ENCODE peak calls at places on chromosomes 7 and 10, in five cellular contexts. Z, G, K, W and Y are unnamed samples.

GRCh38 chr7:26074919-26075318 is 77.1 kb upstream of the NFE2L3 start:
- DNase-seq in Z (no peak), G (no peak), K (no peak), W (no peak), Y (no peak)

GRCh38 chr10:95389982-95390381 is 99.2 kb upstream of the PDLIM1 start:
- DNase-seq in Z (no peak), G (no peak), K (no peak), W (no peak), Y (no peak)

GRCh38 chr10:48940372-48940771 is 732 bp upstream of the LRRC18 start:
- DNase-seq in Z (no peak), G (no peak), K (no peak), W (no peak), Y (no peak)

GRCh38 chr10:122461367-122461728 is at the start of gene HTRA1:
- DNase-seq in Z (no peak), G (peak), K (peak), W (no peak), Y (no peak)

GRCh38 chr10:86773486-86773885 is 17.1 kb downstream of the BMPR1A start:
- DNase-seq in Z (no peak), G (no peak), K (no peak), W (no peak), Y (no peak)

GRCh38 chr7:22176791-22177412 is 180.1 kb downstream of the RAPGEF5 start:
- DNase-seq in Z (no peak), G (no peak), K (no peak), W (no peak), Y (no peak)

GRCh38 chr7:8189615-8190014 is 72.4 kb downstream of the ICA1 start:
- DNase-seq in Z (no peak), G (peak), K (no peak), W (no peak), Y (no peak)

GRCh38 chr10:36725581-36726520 is 399.5 kb upstream of the ANKRD30A start:
- DNase-seq in Z (peak), G (peak), K (peak), W (peak), Y (peak)

GRCh38 chr7:357531-358209 is 67.7 kb downstream of the FOXL3 start:
- DNase-seq in Z (no peak), G (no peak), K (no peak), W (no peak), Y (no peak)

GRCh38 chr7:103373866-103374643 is 26.6 kb downstream of the PSMC2 start:
- DNase-seq in Z (no peak), G (peak), K (no peak), W (no peak), Y (no peak)

GRCh38 chr10:49001402-49001801 is 61.8 kb upstream of the LRRC18 start:
- DNase-seq in Z (no peak), G (peak), K (no peak), W (peak), Y (no peak)

GRCh38 chr7:156019308-156019707 is 207.0 kb upstream of the SHH start:
- DNase-seq in Z (no peak), G (no peak), K (no peak), W (no peak), Y (no peak)

GRCh38 chr10:11441151-11441535 is 170.3 kb downstream of the USP6NL start:
- DNase-seq in Z (no peak), G (no peak), K (no peak), W (no peak), Y (no peak)

GRCh38 chr7:47739301-47739870 is 157.5 kb upstream of the TNS3 start:
- DNase-seq in Z (no peak), G (peak), K (no peak), W (no peak), Y (no peak)

GRCh38 chr7:56007167-56007652 is 42.8 kb downstream of the NIPSNAP2 start:
- DNase-seq in Z (no peak), G (no peak), K (no peak), W (peak), Y (no peak)

GRCh38 chr10:118918689-118919088 is 110.8 kb upstream of the NANOS1 start:
- DNase-seq in Z (no peak), G (no peak), K (no peak), W (no peak), Y (no peak)

GRCh38 chr10:71695502-71696476 is 23.8 kb downstream of the C10orf105 start:
- DNase-seq in Z (no peak), G (no peak), K (no peak), W (no peak), Y (no peak)

GRCh38 chr7:64463636-64464375 is 99.1 kb downstream of the ZNF680 start:
- DNase-seq in Z (peak), G (no peak), K (peak), W (peak), Y (no peak)

GRCh38 chr7:31017036-31017747 is 34.9 kb upstream of the ADCYAP1R1 start:
- DNase-seq in Z (no peak), G (no peak), K (no peak), W (no peak), Y (no peak)

GRCh38 chr7:116271980-116272886 is 61.9 kb downstream of the TES start:
- DNase-seq in Z (peak), G (no peak), K (peak), W (no peak), Y (no peak)

GRCh38 chr10:5453749-5454489 is 41.6 kb downstream of the NET1 start:
- DNase-seq in Z (no peak), G (no peak), K (no peak), W (no peak), Y (no peak)

GRCh38 chr10:97188234-97188847 is 2.6 kb upstream of the SLIT1 start:
- DNase-seq in Z (no peak), G (no peak), K (no peak), W (no peak), Y (no peak)

GRCh38 chr7:73742753-73743641 is 4.4 kb upstream of the ABHD11 start:
- DNase-seq in Z (no peak), G (peak), K (no peak), W (no peak), Y (no peak)

GRCh38 chr10:132199854-132200311 is 13.1 kb downstream of the DPYSL4 start:
- DNase-seq in Z (no peak), G (no peak), K (no peak), W (no peak), Y (no peak)

GRCh38 chr10:89207181-89207800 is at the start of gene CH25H:
- DNase-seq in Z (peak), G (peak), K (peak), W (peak), Y (no peak)

GRCh38 chr10:68594405-68594804 is 34.3 kb downstream of the TET1 start:
- DNase-seq in Z (no peak), G (no peak), K (peak), W (peak), Y (no peak)

GRCh38 chr7:83547526-83547925 is 101.4 kb downstream of the SEMA3E start:
- DNase-seq in Z (peak), G (no peak), K (peak), W (no peak), Y (no peak)

GRCh38 chr7:27143950-27144798 is 693 bp upstream of the HOXA5 start:
- DNase-seq in Z (no peak), G (no peak), K (no peak), W (no peak), Y (no peak)

GRCh38 chr10:47384148-47384921 is at the start of gene ZNF488:
- DNase-seq in Z (peak), G (peak), K (peak), W (peak), Y (no peak)
- TF ChIP-seq EZH2 in Z (no peak), G (peak), K (no peak), W (no peak), Y (no peak)

DNA sequence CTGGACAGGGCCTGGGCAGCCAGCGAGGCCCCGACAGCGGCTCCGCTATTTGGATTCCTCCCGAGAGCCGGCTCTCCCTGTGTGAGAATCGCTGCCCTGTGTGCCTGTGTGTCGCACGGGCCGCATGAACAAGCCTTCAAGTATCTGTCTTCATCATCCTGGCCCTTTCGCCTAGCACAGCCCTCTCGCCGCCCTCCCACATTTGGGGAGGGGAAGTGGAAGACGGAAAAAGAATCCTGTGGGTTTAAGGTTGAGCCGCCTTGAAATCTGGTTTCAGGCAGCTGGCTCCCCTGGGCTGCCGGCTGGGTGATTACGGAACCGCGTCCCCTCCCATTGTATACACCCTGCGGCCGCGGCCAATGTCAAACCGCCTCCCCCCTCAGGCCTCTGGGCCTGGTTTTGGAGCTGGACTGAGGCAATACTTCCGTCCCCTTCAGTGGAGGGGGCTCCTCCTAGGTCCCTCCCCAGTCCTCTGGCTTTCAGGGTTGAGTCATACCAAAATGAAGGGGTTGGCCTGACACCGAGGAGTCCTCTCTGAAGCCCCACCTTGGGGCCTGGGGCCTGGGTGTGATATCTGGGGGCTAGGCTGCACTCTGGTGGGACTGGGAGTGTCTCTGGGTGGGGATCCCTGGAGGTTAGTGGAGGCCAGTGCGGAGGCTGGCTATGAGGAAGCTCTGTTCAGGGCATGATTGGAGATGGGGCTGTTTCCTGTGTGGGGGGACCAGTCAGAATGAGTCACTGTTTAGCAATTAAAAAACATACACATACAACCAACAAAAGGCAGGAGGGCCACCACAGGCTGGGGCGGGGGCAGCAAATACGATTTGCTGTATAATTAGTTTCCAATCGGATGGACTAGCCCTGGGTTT is 1.7 kb downstream of the TRIM8 start:
- DNase-seq in Z (peak), G (peak), K (peak), W (peak), Y (no peak)
- H3K27ac ChIP-seq in Z (peak), G (no peak), K (peak), W (peak), Y (peak)

GRCh38 chr7:50793115-50793946 is 10.6 kb upstream of the GRB10 start:
- DNase-seq in Z (no peak), G (peak), K (peak), W (peak), Y (no peak)
- TF ChIP-seq EZH2 in Z (no peak), G (no peak), K (no peak), W (no peak), Y (no peak)

DNA sequence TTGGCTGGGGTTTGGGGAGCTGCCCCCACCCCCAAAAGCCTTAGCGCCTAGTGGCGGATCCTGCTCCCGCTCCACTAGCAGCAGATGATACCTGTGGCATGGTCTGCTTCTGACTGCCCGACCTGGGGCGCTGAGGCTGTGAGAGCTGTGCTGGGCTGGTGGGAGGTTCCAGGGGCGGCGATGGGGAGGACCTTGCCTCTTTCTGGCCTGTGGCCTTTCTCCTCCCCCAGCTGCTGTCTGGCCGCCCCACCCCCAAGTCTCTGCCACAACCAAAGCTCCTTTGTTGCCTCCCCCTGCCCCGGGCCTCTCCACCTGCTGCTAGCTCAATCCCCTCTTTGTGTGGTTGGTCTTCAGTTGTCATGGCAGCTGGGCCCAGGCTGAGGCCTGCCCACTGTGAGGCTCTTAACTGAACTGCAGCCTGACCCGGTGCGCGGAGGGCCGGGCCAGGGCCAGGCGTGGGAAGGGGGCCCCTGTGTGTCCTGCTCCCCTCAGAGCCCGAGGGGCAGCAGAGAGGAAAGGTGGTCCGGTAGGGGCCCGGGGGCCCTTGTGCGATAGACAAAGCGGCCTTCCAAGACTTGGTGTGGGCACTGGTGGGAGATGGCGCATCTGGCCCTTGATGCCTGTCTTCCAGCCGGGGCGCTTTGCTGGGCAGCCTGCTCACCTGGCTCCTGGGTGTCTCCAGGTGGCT is 4.7 kb downstream of the ZNF775 start:
- DNase-seq in Z (no peak), G (peak), K (no peak), W (peak), Y (no peak)
- H3K27ac ChIP-seq in Z (peak), G (peak), K (no peak), W (no peak), Y (no peak)

GRCh38 chr7:19144661-19145428 is at the start of gene FERD3L:
- DNase-seq in Z (no peak), G (peak), K (peak), W (no peak), Y (no peak)

GRCh38 chr7:19139706-19140327 is 5.4 kb downstream of the FERD3L start:
- DNase-seq in Z (no peak), G (no peak), K (peak), W (no peak), Y (no peak)

GRCh38 chr7:19145429-19146201 is 394 bp upstream of the FERD3L start:
- DNase-seq in Z (no peak), G (peak), K (no peak), W (no peak), Y (no peak)

GRCh38 chr7:19146699-19147098 is 1.5 kb upstream of the FERD3L start:
- DNase-seq in Z (peak), G (peak), K (peak), W (peak), Y (no peak)

GRCh38 chr7:19143930-19144574 is 1.2 kb downstream of the FERD3L start:
- DNase-seq in Z (no peak), G (peak), K (peak), W (no peak), Y (no peak)
- TF ChIP-seq EZH2 in Z (no peak), G (peak), K (no peak), W (no peak), Y (no peak)

GRCh38 chr10:21057989-21058388 is 160.9 kb upstream of the NEBL start:
- DNase-seq in Z (no peak), G (peak), K (no peak), W (no peak), Y (no peak)
- H3K27ac ChIP-seq in Z (no peak), G (no peak), K (no peak), W (no peak), Y (no peak)

GRCh38 chr7:23212395-23212794 is 30.5 kb downstream of the NUP42 start:
- DNase-seq in Z (no peak), G (no peak), K (no peak), W (no peak), Y (no peak)
- TF ChIP-seq EZH2 in Z (no peak), G (no peak), K (no peak), W (no peak), Y (no peak)

DNA sequence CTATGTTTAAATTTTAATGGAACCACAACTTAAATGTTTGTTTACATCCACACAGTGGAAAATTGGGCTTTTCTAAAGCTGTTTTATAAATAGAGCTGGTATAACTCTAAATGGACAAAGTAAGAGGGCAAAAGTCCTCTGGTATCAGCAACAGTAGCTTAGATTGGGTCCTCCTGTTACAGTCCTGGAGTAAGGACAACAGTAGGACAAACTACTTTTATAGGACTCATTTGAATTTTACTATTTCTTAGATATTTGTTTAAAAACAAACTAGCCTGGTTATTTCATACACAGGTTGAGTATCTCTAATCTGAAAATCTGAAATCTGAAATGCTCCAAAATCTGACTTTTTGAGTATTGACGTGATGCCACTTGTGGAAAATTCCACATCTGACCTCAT is 8.4 kb downstream of the VCL start:
- DNase-seq in Z (no peak), G (no peak), K (no peak), W (no peak), Y (no peak)
- H3K27ac ChIP-seq in Z (peak), G (no peak), K (no peak), W (no peak), Y (no peak)

GRCh38 chr10:1778570-1778969 is 41.2 kb upstream of the ADARB2 start:
- DNase-seq in Z (no peak), G (no peak), K (no peak), W (no peak), Y (no peak)

GRCh38 chr10:1785835-1786234 is 48.5 kb upstream of the ADARB2 start:
- DNase-seq in Z (no peak), G (no peak), K (no peak), W (no peak), Y (no peak)

GRCh38 chr10:1788401-1788800 is 51.1 kb upstream of the ADARB2 start:
- DNase-seq in Z (no peak), G (peak), K (no peak), W (no peak), Y (no peak)

GRCh38 chr10:1779796-1780195 is 42.5 kb upstream of the ADARB2 start:
- DNase-seq in Z (no peak), G (no peak), K (no peak), W (no peak), Y (no peak)

DNA sequence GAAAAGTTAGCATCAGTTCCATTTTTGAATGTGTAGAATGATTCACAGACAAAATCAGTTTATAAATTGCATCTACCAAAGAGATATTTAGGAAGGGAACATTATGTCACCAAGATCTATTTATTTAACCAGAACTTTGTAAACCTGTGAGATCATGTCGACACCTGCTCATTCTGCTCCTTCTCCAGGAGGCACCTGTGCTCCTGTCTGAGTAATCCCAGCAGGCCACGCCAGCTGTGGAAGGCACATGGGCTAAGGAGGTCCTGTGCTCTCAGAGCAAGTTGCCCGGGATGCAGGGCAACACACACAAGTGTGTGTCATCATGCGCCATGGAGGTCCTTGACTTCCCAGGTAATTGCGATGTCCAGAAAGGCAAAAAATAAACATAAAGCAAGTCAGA is 45.5 kb upstream of the ADARB2 start:
- DNase-seq in Z (no peak), G (no peak), K (no peak), W (no peak), Y (no peak)
- TF ChIP-seq EZH2 in Z (no peak), G (no peak), K (no peak), W (no peak), Y (no peak)